ENCODE peak calls at places on chromosomes 6 and 20, in seven cellular contexts. B is GM03348; R is activated B cell treated with CpG ODN at 0.5 μM for 24 hours; Y is T1000; X is stimulated activated CD4-positive, alpha-beta T cell treated with anti-CD3 and anti-CD28 coated beads, Interleukin-4, amount 100 ng/mL, for 24 hours; C is substantia nigra; U is naive thymus-derived CD8-positive, alpha-beta T cell. D is an unnamed sample.

GRCh38 chr6:44831002-44831610 is 443.6 kb downstream of the CDC5L start:
- DNase-seq in B (peak), R (no peak), Y (no peak), X (no peak), C (no peak), U (no peak), D (peak)

GRCh38 chr6:168229368-168229752 is 90.2 kb downstream of the DACT2 start:
- DNase-seq in B (no peak), R (no peak), Y (no peak), X (no peak), C (no peak), U (no peak), D (peak)

GRCh38 chr6:32436995-32437836 is 2.5 kb upstream of the HLA-DRA start:
- DNase-seq in B (peak), R (no peak), Y (no peak), X (no peak), C (no peak), U (no peak), D (no peak)

GRCh38 chr6:150865406-150866146 is at the start of gene MTHFD1L:
- DNase-seq in B (peak), R (peak), Y (peak), X (peak), C (peak), U (peak), D (peak)

GRCh38 chr20:35232575-35232974 is 6.1 kb downstream of the MMP24 start:
- DNase-seq in B (peak), R (no peak), Y (no peak), X (no peak), C (no peak), U (no peak), D (peak)

GRCh38 chr6:145139451-145139850 is 595.9 kb downstream of the EPM2A start:
- DNase-seq in B (peak), R (no peak), Y (no peak), X (no peak), C (no peak), U (no peak), D (no peak)

GRCh38 chr6:27290850-27291208 is 21.2 kb downstream of the POM121L2 start:
- DNase-seq in B (no peak), R (no peak), Y (no peak), X (no peak), C (no peak), U (no peak), D (no peak)

GRCh38 chr6:21679761-21680265 is 86.3 kb downstream of the SOX4 start:
- DNase-seq in B (peak), R (no peak), Y (no peak), X (no peak), C (no peak), U (no peak), D (peak)

GRCh38 chr20:57896017-57896416 is 186.2 kb upstream of the PMEPA1 start:
- DNase-seq in B (no peak), R (no peak), Y (no peak), X (no peak), C (no peak), U (no peak), D (no peak)

GRCh38 chr6:111662192-111662793 is 56.6 kb upstream of the TRAF3IP2 start:
- DNase-seq in B (no peak), R (no peak), Y (no peak), X (no peak), C (no peak), U (no peak), D (no peak)

GRCh38 chr6:119102901-119103300 is 24.4 kb upstream of the FAM184A start:
- DNase-seq in B (no peak), R (no peak), Y (no peak), X (no peak), C (no peak), U (no peak), D (no peak)

GRCh38 chr20:60786686-60787217 is 465.3 kb upstream of the CDH4 start:
- DNase-seq in B (no peak), R (no peak), Y (no peak), X (no peak), C (no peak), U (no peak), D (no peak)